ENCODE peak calls at places on chromosomes 4 and X, in six cellular contexts. Q, R, H, J, M and Z are unnamed samples.

GRCh38 chr4:19936471-19936870 is 315.2 kb upstream of the SLIT2 start:
- DNase-seq in R (no peak), Q (no peak), J (no peak), H (no peak), M (no peak), Z (no peak)

GRCh38 chr4:76665139-76665538 is 230.1 kb downstream of the SHROOM3 start:
- DNase-seq in H (no peak), M (no peak), R (peak), J (no peak), Q (no peak), Z (no peak)

GRCh38 chr4:135065366-135065765 is 863.8 kb upstream of the PABPC4L start:
- DNase-seq in M (no peak), H (no peak), J (no peak), Q (no peak), R (no peak), Z (no peak)

GRCh38 chr4:86092684-86093083 is 267.2 kb downstream of the MAPK10 start:
- DNase-seq in H (no peak), R (no peak), M (peak), Q (no peak), J (no peak), Z (no peak)

GRCh38 chr4:26299254-26299882 is 21.4 kb upstream of the RBPJ start:
- DNase-seq in M (peak), Q (no peak), H (no peak), R (no peak), J (no peak), Z (no peak)

GRCh38 chr4:188976644-188977115 is 837.4 kb downstream of the TRIML1 start:
- DNase-seq in H (no peak), J (no peak), M (peak), R (no peak), Q (no peak), Z (no peak)

GRCh38 chr4:110361921-110362320 is 114.0 kb upstream of the ENPEP start:
- DNase-seq in R (no peak), Q (no peak), H (no peak), J (no peak), M (peak), Z (no peak)

GRCh38 chrX:23756165-23756564 is 13.1 kb upstream of the ACOT9 start:
- DNase-seq in J (peak), R (peak), Q (peak), M (peak), H (no peak), Z (peak)

GRCh38 chr4:145732416-145732815 is 52.5 kb downstream of the C4orf51 start:
- DNase-seq in R (no peak), M (no peak), J (no peak), H (no peak), Q (no peak), Z (peak)

GRCh38 chr4:121706595-121707021 is 9.8 kb upstream of the ANXA5 start:
- DNase-seq in R (no peak), Q (peak), H (no peak), J (no peak), M (peak), Z (peak)

GRCh38 chr4:59553739-59554126 is 1646.4 kb upstream of the ADGRL3 start:
- DNase-seq in R (no peak), Q (no peak), M (peak), J (no peak), H (no peak), Z (no peak)